ENCODE peak calls at places on chromosomes 4 and X, in five cellular contexts. One of them, this sample, is unnamed.

GRCh38 chr4:12446650-12447049 is 1018.0 kb upstream of the HS3ST1 start:
- DNase-seq in H1: no peak
- DNase-seq in K562: no peak
- DNase-seq in HepG2: no peak
- DNase-seq in GM12878: no peak
- DNase-seq in this sample: no peak

GRCh38 chrX:151722241-151722846 is 6.5 kb downstream of the FATE1 start:
- DNase-seq in H1: peak; percentile 43
- DNase-seq in K562: peak; percentile 65
- DNase-seq in HepG2: peak; percentile 7
- DNase-seq in GM12878: no peak
- DNase-seq in this sample: peak; percentile 2

GRCh38 chr4:82268050-82268825 is 105.6 kb downstream of the HNRNPD start:
- DNase-seq in H1: no peak
- DNase-seq in K562: peak; percentile 29
- DNase-seq in HepG2: peak; percentile 51
- DNase-seq in GM12878: no peak
- DNase-seq in this sample: peak; percentile 29

GRCh38 chr4:72779256-72779655 is 210.2 kb upstream of the ADAMTS3 start:
- DNase-seq in H1: no peak
- DNase-seq in K562: no peak
- DNase-seq in HepG2: no peak
- DNase-seq in GM12878: no peak
- DNase-seq in this sample: no peak

GRCh38 chr4:55069248-55069647 is 56.1 kb downstream of the KDR start:
- DNase-seq in H1: no peak
- DNase-seq in K562: no peak
- DNase-seq in HepG2: no peak
- DNase-seq in GM12878: no peak
- DNase-seq in this sample: no peak

GRCh38 chr4:86256086-86256485 is 103.8 kb downstream of the MAPK10 start:
- DNase-seq in H1: no peak
- DNase-seq in K562: no peak
- DNase-seq in HepG2: no peak
- DNase-seq in GM12878: no peak
- DNase-seq in this sample: no peak

GRCh38 chr4:4766570-4766969 is 92.9 kb upstream of the MSX1 start:
- DNase-seq in H1: no peak
- DNase-seq in K562: no peak
- DNase-seq in HepG2: no peak
- DNase-seq in GM12878: no peak
- DNase-seq in this sample: no peak

GRCh38 chrX:105477351-105477750 is 256.9 kb upstream of the TEX13A start:
- DNase-seq in H1: no peak
- DNase-seq in K562: no peak
- DNase-seq in HepG2: no peak
- DNase-seq in GM12878: no peak
- DNase-seq in this sample: no peak

GRCh38 chr4:173167793-173168395 is 717 bp upstream of the GALNT7 start:
- DNase-seq in H1: no peak
- DNase-seq in K562: peak; percentile 41
- DNase-seq in HepG2: no peak
- DNase-seq in GM12878: no peak
- DNase-seq in this sample: peak; percentile 52

GRCh38 chr4:155371432-155372043 is 5.2 kb downstream of the MAP9 start:
- DNase-seq in H1: no peak
- DNase-seq in K562: no peak
- DNase-seq in HepG2: no peak
- DNase-seq in GM12878: no peak
- DNase-seq in this sample: peak; percentile 16

GRCh38 chr4:106595906-106596305 is 227.3 kb upstream of the GIMD1 start:
- DNase-seq in H1: no peak
- DNase-seq in K562: no peak
- DNase-seq in HepG2: no peak
- DNase-seq in GM12878: no peak
- DNase-seq in this sample: no peak
- TF ChIP-seq ATF3 in H1: no peak
- TF ChIP-seq ATF3 in K562: no peak
- TF ChIP-seq ATF3 in HepG2: no peak
- TF ChIP-seq ATF3 in GM12878: no peak
- TF ChIP-seq ATF3 in this sample: no peak

DNA sequence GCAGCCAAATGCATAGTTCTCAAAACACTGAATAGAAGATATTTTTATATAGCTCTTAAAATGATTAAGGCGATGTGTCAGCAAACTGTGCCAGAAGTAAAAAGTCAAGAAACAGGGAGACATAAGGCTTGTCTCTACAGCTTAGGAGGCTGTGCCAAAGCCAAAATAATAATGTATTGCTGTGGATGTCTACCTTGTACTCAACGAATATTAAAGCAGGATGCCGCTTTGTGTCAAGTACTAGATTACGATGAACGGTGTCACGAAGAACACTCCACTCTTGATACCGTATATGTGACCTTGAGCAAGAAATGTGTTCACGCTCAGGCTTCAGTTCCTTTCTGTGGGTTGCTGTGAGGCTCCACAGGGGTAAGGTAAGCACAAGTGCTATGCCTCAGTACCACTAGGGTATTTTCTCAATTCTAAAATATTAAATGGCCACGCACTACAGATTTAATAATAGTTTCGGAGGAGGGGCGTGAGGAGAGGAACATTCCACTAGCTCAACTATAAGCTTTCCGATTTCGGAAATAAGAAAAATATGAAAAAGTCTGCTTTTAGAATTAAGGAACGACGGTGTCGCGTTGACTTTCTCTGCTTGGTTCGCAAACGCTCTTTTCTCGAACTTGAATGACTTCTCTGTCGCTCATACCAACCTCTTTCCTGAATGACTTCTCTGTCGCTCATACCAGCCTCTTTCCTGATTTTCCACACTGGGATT is 679 bp upstream of the SCOC start:
- DNase-seq in H1: no peak
- DNase-seq in K562: peak; percentile 32
- DNase-seq in HepG2: peak; percentile 16
- DNase-seq in GM12878: peak; percentile 28
- DNase-seq in this sample: peak; percentile 12
- TF ChIP-seq POLR2A in H1: no peak
- TF ChIP-seq POLR2A in K562: no peak
- TF ChIP-seq POLR2A in HepG2: peak; percentile 85
- TF ChIP-seq POLR2A in GM12878: no peak
- TF ChIP-seq POLR2A in this sample: no peak

DNA sequence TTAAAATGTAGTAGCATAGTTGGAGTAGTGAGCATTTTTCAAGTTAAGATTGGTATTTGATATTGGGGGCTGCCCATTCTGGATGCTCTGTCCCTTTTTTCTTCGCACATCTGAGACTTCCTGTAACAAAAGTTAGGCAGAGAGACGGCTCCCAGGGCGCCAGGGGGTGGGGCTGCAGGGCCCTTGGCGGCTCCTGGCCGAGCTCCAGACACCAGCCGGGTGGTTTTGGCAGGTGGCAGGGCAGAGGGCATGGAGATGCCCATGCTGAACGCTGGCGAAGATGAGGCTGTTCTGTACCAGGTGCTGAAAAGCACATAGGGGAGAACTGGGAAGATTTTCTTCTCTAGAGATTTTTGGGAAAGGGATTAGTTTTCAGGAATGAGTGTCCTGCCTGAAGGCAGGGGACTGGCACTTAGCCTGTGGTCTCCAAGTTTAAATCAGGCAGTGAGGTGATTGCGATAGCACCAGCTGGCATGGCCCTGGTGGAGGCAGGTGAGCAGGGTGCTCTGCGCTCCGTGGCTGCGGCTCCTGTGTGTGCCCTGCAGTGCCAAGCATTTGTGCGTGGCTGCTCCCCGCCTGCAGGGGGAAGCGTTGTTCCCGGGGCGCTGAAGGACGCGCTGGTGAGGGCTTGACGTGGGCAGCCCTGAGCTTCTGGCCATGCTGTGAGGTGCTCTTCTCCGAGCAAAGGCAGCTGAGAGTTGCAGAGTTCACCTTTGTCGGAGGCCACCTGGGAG is 23.6 kb upstream of the HGFAC start:
- DNase-seq in H1: no peak
- DNase-seq in K562: no peak
- DNase-seq in HepG2: no peak
- DNase-seq in GM12878: no peak
- DNase-seq in this sample: no peak
- H3K36me3 ChIP-seq in H1: peaks cover 4% of the 10 kb centered on the region
- H3K36me3 ChIP-seq in K562: no peaks in the 10 kb centered on the region
- H3K36me3 ChIP-seq in HepG2: peaks cover 54% of the 10 kb centered on the region
- H3K36me3 ChIP-seq in GM12878: no peaks in the 10 kb centered on the region
- H3K36me3 ChIP-seq in this sample: no peaks in the 10 kb centered on the region

GRCh38 chrX:130467936-130468335 is 66.1 kb downstream of the RBMX2 start:
- DNase-seq in H1: no peak
- DNase-seq in K562: no peak
- DNase-seq in HepG2: no peak
- DNase-seq in GM12878: no peak
- DNase-seq in this sample: no peak
- TF ChIP-seq ATF3 in H1: no peak
- TF ChIP-seq ATF3 in K562: no peak
- TF ChIP-seq ATF3 in HepG2: no peak
- TF ChIP-seq ATF3 in GM12878: no peak
- TF ChIP-seq ATF3 in this sample: no peak

GRCh38 chrX:79367907-79368306 is 773 bp upstream of the ITM2A start:
- DNase-seq in H1: no peak
- DNase-seq in K562: no peak
- DNase-seq in HepG2: no peak
- DNase-seq in GM12878: no peak
- DNase-seq in this sample: no peak

GRCh38 chrX:79369871-79370270 is 2.7 kb upstream of the ITM2A start:
- DNase-seq in H1: no peak
- DNase-seq in K562: no peak
- DNase-seq in HepG2: no peak
- DNase-seq in GM12878: no peak
- DNase-seq in this sample: no peak

GRCh38 chrX:79366556-79366887 is 612 bp downstream of the ITM2A start:
- DNase-seq in H1: no peak
- DNase-seq in K562: no peak
- DNase-seq in HepG2: no peak
- DNase-seq in GM12878: no peak
- DNase-seq in this sample: no peak

GRCh38 chrX:79365591-79365990 is 1.5 kb downstream of the ITM2A start:
- DNase-seq in H1: no peak
- DNase-seq in K562: no peak
- DNase-seq in HepG2: no peak
- DNase-seq in GM12878: no peak
- DNase-seq in this sample: no peak

DNA sequence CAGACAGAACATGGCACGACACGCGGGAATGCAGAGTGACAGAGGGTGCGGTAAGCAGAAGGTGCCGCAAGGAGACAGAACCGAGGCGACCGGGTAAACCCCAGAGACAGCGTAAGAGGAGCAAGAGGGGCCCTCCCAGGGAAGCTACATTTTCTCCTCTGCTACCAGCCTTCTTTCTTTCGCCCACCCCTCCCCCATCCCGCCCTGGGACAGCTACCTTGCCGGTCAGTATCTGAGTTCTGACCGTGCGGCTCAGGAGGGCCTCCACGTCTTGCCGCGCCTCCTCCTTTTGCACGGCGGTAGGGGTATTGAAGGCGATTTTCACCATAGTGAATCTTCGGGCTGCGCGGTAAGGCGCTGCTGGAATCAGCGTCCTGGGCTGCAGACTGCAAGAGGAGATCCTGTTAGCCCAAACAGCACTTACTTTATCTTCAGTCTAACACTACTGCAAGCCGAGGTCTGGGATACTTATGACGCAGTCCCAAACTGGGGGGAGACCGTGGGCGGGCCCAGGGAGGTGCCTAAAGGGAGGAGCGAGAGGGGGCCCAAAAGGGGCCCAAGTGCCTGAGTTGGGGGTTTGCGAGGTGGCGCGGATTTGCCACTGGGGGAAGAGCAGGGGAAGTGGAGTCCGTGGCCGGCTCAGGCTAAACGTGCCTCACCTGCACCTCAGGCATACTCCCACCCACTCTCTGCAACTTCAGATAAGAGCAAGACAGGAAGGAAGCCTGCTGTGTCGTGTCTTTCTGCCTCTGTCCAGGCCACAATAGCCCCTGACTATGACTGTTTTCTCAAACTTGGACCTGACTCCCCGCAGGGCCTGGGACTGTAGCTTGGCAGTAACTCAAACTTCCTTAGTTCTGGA is at the start of gene ITM2A:
- DNase-seq in H1: peak; percentile 15
- DNase-seq in K562: peak; percentile 47
- DNase-seq in HepG2: no peak
- DNase-seq in GM12878: no peak
- DNase-seq in this sample: no peak
- TF ChIP-seq POLR2A in H1: no peak
- TF ChIP-seq POLR2A in K562: peak; percentile 55
- TF ChIP-seq POLR2A in HepG2: no peak
- TF ChIP-seq POLR2A in GM12878: peak; percentile 59
- TF ChIP-seq POLR2A in this sample: no peak